ENCODE peak calls at places on chromosomes 12 and 14, in five cellular contexts. V is A549, O is upper lobe of right lung, R is tibial nerve, H is spleen. N is an unnamed sample.

GRCh38 chr12:4379410-4379809 is at the start of gene FGF23:
- DNase-seq in V (no peak), O (no peak), R (no peak), H (no peak), N (no peak)

GRCh38 chr14:31286456-31287293 is 79.1 kb upstream of the HECTD1 start:
- DNase-seq in V (no peak), O (no peak), R (no peak), H (no peak), N (peak; percentile 42)

GRCh38 chr14:20866963-20867362 is 24.2 kb upstream of the RNASE3 start:
- DNase-seq in V (no peak), O (no peak), R (no peak), H (no peak), N (no peak)

GRCh38 chr12:795305-795704 is 42.9 kb downstream of the WNK1 start:
- DNase-seq in V (no peak), O (no peak), R (no peak), H (no peak), N (no peak)

GRCh38 chr12:121087467-121088207 is 45.0 kb upstream of the P2RX7 start:
- DNase-seq in V (no peak), O (no peak), R (no peak), H (no peak), N (no peak)

GRCh38 chr12:54082402-54082892 is 28.8 kb downstream of the HOXC4 start:
- DNase-seq in V (no peak), O (no peak), R (no peak), H (peak; percentile 83), N (no peak)

GRCh38 chr14:72634910-72635647 is 258.8 kb downstream of the DPF3 start:
- DNase-seq in V (no peak), O (no peak), R (no peak), H (no peak), N (no peak)

GRCh38 chr12:14950982-14951746 is 10.2 kb downstream of the ARHGDIB start:
- DNase-seq in V (no peak), O (no peak), R (no peak), H (no peak), N (no peak)

GRCh38 chr14:94450722-94451090 is 1.9 kb downstream of the SERPINA11 start:
- DNase-seq in V (no peak), O (no peak), R (no peak), H (no peak), N (no peak)

GRCh38 chr12:121290410-121290809 is 6.1 kb downstream of the CAMKK2 start:
- DNase-seq in V (no peak), O (no peak), R (no peak), H (no peak), N (no peak)

GRCh38 chr14:93249128-93249831 is 42.2 kb downstream of the UBR7 start:
- DNase-seq in V (no peak), O (no peak), R (no peak), H (no peak), N (no peak)

GRCh38 chr12:95371571-95371970 is 102.4 kb upstream of the METAP2 start:
- DNase-seq in V (no peak), O (no peak), R (no peak), H (no peak), N (no peak)

GRCh38 chr12:45655186-45655585 is 74.3 kb upstream of the ARID2 start:
- DNase-seq in V (no peak), O (no peak), R (no peak), H (no peak), N (no peak)

GRCh38 chr12:55741978-55742377 is 944 bp upstream of the GDF11 start:
- DNase-seq in V (no peak), O (no peak), R (no peak), H (no peak), N (no peak)

GRCh38 chr14:87874676-87875075 is 118.3 kb downstream of the GALC start:
- DNase-seq in V (no peak), O (no peak), R (no peak), H (no peak), N (no peak)

GRCh38 chr14:104317500-104317805 is 179.1 kb downstream of the KIF26A start:
- DNase-seq in V (no peak), O (no peak), R (no peak), H (peak; percentile 54), N (peak; percentile 61)

GRCh38 chr12:99390707-99391106 is 256.8 kb upstream of the GARIN6 start:
- DNase-seq in V (peak; percentile 6), O (no peak), R (no peak), H (no peak), N (no peak)

GRCh38 chr12:30796508-30796780 is 41.7 kb upstream of the CAPRIN2 start:
- DNase-seq in V (peak; percentile 60), O (no peak), R (no peak), H (no peak), N (no peak)

GRCh38 chr14:70130498-70130897 is 58.3 kb downstream of the SLC8A3 start:
- DNase-seq in V (no peak), O (no peak), R (no peak), H (no peak), N (no peak)

GRCh38 chr14:75497701-75498100 is 24.6 kb upstream of the BATF start:
- DNase-seq in V (no peak), O (no peak), R (no peak), H (no peak), N (no peak)

GRCh38 chr12:102300824-102301461 is 103.3 kb upstream of the PMCH start:
- DNase-seq in V (peak; percentile 12), O (no peak), R (no peak), H (no peak), N (no peak)

GRCh38 chr12:77720258-77720657 is 110.4 kb upstream of the NAV3 start:
- DNase-seq in V (no peak), O (no peak), R (no peak), H (no peak), N (no peak)

GRCh38 chr12:24901975-24902461 is 46.9 kb downstream of the BCAT1 start:
- DNase-seq in V (no peak), O (no peak), R (no peak), H (no peak), N (no peak)

DNA sequence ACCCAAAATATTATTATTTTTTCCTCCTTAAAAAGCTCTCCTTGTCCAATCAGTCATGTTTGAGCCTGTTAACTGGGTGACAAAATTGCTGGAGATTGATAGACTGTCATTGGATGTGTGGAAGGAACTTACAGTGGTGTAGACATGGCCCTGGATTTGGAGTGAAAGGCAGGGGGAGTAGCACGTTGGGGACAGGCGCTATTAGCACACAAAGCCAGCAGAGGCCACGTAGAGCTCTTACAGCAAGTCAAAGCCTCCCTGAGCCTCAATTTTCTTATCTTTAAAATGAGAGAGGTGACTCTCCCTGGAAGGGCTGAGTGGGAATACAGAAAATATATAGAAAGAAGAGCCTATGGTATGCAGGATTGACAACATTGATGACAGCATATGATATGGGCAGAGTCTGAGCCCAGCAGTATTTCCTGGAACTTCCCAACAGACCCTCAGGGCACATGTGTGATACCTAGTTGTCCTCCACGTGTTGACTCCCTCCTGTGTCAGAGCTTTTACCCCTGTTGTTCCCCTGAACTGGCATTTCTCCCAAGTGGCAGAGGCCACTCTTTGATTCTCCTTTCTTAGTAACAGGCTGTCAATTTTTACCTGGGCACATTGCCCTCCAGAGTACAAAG is 504.9 kb downstream of the VRK1 start:
- DNase-seq in V (no peak), O (no peak), R (no peak), H (no peak), N (no peak)
- TF ChIP-seq CTCF in V (no peak), O (no peak), R (no peak), H (no peak), N (no peak)

DNA sequence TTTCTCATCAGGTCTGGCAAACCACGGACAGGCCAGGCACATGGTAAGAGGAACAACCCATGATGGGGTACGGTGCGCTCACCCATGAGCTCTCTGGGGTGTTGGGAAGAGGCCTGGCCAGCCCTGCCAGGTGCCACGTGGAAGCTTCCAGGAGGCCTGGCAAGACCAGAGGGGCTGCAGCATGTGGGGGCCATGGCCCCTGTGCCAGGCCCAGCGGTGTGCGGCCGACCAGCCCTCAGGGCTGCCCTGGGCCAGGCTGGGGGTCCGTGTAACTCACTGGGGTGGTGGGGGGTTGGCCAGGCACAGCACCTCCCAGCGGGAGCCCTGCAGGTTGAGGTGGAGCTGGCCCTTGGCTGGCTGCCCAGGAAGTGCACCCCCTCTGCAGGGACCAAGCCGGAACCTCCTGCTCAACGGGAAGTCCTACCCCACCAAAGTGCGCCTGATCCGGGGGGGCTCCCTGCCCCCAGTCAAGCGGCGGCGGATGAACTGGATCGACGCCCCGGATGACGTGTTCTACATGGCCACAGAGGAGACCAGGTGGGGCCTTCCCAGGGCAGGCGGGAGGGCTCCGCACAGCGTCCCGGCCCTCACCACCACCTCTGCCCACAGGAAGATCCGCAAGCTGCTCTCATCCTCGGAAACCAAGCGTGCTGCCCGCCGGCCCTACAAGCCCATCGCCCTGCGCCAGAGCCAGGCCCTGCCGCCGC is 5.0 kb upstream of the CRIP2 start:
- DNase-seq in V (no peak), O (no peak), R (no peak), H (no peak), N (no peak)
- H3K4me1 ChIP-seq in V (peaks cover 40% of the 10 kb centered on the region), O (peaks cover 26% of the 10 kb centered on the region), R (peaks cover 23% of the 10 kb centered on the region), H (peaks cover 64% of the 10 kb centered on the region), N (peaks cover 11% of the 10 kb centered on the region)

GRCh38 chr14:100122481-100123215 is 36.8 kb downstream of the DEGS2 start:
- DNase-seq in V (no peak), O (no peak), R (no peak), H (no peak), N (no peak)
- TF ChIP-seq CTCF in V (no peak), O (no peak), R (no peak), H (no peak), N (no peak)

DNA sequence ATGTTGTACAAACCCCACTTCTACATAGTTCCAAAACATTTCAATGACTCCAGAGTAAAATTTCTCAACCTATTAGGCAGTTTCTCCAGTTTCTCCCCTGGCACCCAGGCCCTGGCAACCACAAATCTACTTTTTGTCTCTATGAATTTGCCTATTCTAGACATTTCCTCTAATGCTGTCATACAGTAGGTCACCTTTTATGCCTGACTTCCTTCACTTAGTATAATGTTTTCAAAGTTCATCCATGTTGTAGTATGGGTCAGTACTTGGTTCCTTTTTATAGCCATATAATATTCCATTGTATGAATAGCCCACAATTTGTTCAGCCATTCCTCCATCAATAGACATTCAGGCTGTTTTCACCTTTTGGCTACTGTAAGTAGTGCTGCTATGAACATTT is 67.0 kb downstream of the SPRING1 start:
- DNase-seq in V (no peak), O (no peak), R (no peak), H (no peak), N (no peak)
- H3K4me1 ChIP-seq in V (peaks cover 9% of the 10 kb centered on the region), O (no peaks in the 10 kb centered on the region), R (no peaks in the 10 kb centered on the region), H (peaks cover 41% of the 10 kb centered on the region), N (no peaks in the 10 kb centered on the region)

DNA sequence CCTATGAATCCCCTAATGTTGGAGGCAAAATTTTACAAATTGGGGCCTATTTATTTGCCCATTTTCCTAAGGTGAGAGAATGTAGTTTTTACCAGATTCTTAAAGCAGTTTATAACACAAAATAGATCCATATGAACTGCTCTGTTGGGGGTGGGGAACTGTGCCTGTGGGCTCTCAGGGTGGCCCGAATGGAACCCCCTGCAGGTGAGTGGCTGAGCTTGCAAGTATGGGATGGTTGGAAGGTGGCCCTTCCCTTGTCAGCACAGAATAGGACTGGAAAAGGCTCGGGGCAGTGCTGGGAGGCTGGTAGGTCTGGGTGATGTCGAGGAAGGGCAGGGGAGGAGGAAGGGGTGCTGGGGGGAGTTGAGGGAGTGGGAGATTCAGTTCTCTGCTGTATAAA is 4.9 kb downstream of the VSX2 start:
- DNase-seq in V (no peak), O (no peak), R (no peak), H (no peak), N (no peak)
- TF ChIP-seq CTCF in V (no peak), O (no peak), R (no peak), H (no peak), N (peak; percentile 5)